ENCODE peak calls at places on chromosomes 4 and X, in nine cellular contexts. S, L, R, F, O, U, X, K and P are unnamed samples.
A peak's percentile ranks its signal among the peaks of the same experiment; 100 is the strongest.

GRCh38 chr4:82491251-82491960 is 61.0 kb downstream of the ENOPH1 start:
- DNase-seq in S (no peak), L (no peak), X (no peak), R (no peak), K (no peak), O (no peak), F (no peak), U (no peak), P (no peak)

GRCh38 chr4:8940792-8941491 is 69.3 kb upstream of the HMX1 start:
- DNase-seq in K (no peak), X (no peak), S (no peak), F (no peak), L (no peak), R (no peak), U (no peak), O (no peak), P (no peak)

GRCh38 chrX:314781-315595 is 3.6 kb downstream of the GTPBP6 start:
- DNase-seq in R (no peak), L (peak; percentile 61), S (no peak), O (no peak), F (no peak), X (no peak), K (no peak), U (no peak), P (no peak)

GRCh38 chr4:26568446-26568994 is 15.4 kb upstream of the TBC1D19 start:
- DNase-seq in R (no peak), S (no peak), O (peak; percentile 96), K (peak; percentile 83), U (peak; percentile 68), F (no peak), X (no peak), L (no peak), P (no peak)

GRCh38 chrX:107451754-107452153 is 2.3 kb downstream of the FRMPD3 start:
- DNase-seq in O (no peak), R (no peak), X (no peak), K (no peak), L (no peak), S (peak; percentile 56), U (no peak), F (no peak), P (no peak)

GRCh38 chr4:73701116-73701515 is 39.3 kb upstream of the CXCL8 start:
- DNase-seq in F (no peak), S (no peak), R (no peak), O (peak; percentile 52), L (no peak), K (no peak), X (no peak), U (no peak), P (no peak)

GRCh38 chr4:20305976-20306375 is 54.3 kb downstream of the SLIT2 start:
- DNase-seq in S (no peak), O (peak; percentile 52), K (no peak), X (no peak), U (no peak), R (no peak), L (no peak), F (no peak), P (no peak)

GRCh38 chr4:25859429-25860148 is 3.2 kb downstream of the SEL1L3 start:
- DNase-seq in X (no peak), L (no peak), R (peak; percentile 6), S (peak; percentile 66), F (no peak), K (no peak), U (no peak), O (peak; percentile 58), P (no peak)

GRCh38 chr4:168840988-168841681 is 168.9 kb downstream of the CBR4 start:
- DNase-seq in O (peak; percentile 24), F (no peak), R (no peak), S (peak; percentile 38), K (no peak), U (no peak), L (no peak), X (no peak), P (no peak)

GRCh38 chr4:76689079-76689817 is 208.7 kb downstream of the SOWAHB start:
- DNase-seq in L (peak; percentile 70), S (peak; percentile 64), X (no peak), O (peak; percentile 52), R (no peak), U (no peak), K (no peak), F (no peak), P (no peak)

GRCh38 chr4:174999407-174999806 is 81.2 kb downstream of the ADAM29 start:
- DNase-seq in L (no peak), U (no peak), O (peak; percentile 5), S (no peak), F (no peak), R (no peak), K (no peak), X (no peak), P (no peak)

GRCh38 chrX:76893930-76894329 is 466.4 kb downstream of the MAGEE1 start:
- DNase-seq in R (no peak), L (no peak), K (no peak), F (no peak), X (no peak), S (no peak), U (no peak), O (no peak), P (no peak)

GRCh38 chrX:68947882-68948605 is 119.2 kb downstream of the EFNB1 start:
- DNase-seq in R (no peak), L (no peak), F (peak; percentile 64), O (peak; percentile 42), X (no peak), S (no peak), U (no peak), K (peak; percentile 17), P (no peak)

GRCh38 chr4:63556332-63556731 is 852.9 kb downstream of the TECRL start:
- DNase-seq in K (no peak), L (no peak), R (no peak), S (no peak), U (no peak), X (no peak), O (no peak), F (no peak), P (no peak)

GRCh38 chrX:150771116-150771515 is 77.9 kb downstream of the MTMR1 start:
- DNase-seq in R (no peak), L (no peak), U (no peak), X (no peak), O (no peak), F (no peak), K (no peak), S (no peak), P (no peak)

GRCh38 chrX:140916891-140917290 is 85.5 kb upstream of the SPANXB1 start:
- DNase-seq in L (no peak), X (no peak), K (no peak), R (no peak), U (no peak), O (no peak), S (no peak), F (no peak), P (no peak)

GRCh38 chr4:52420330-52420729 is 238.8 kb downstream of the USP46 start:
- DNase-seq in O (no peak), X (no peak), L (no peak), F (no peak), R (no peak), U (no peak), K (no peak), S (no peak), P (no peak)

GRCh38 chrX:107731831-107732502 is 43.6 kb downstream of the TSC22D3 start:
- DNase-seq in R (no peak), K (peak; percentile 71), O (peak; percentile 85), U (no peak), X (no peak), F (peak; percentile 92), S (peak; percentile 52), L (peak; percentile 89), P (no peak)

GRCh38 chrX:119734897-119735339 is 23.5 kb upstream of the SOWAHD start:
- DNase-seq in S (peak; percentile 26), X (no peak), L (peak; percentile 68), O (no peak), K (no peak), R (no peak), U (no peak), F (no peak), P (no peak)

GRCh38 chr4:99117876-99118693 is 26.0 kb downstream of the ADH4 start:
- DNase-seq in U (no peak), K (no peak), L (no peak), X (no peak), R (no peak), F (no peak), S (no peak), O (peak; percentile 36), P (no peak)

GRCh38 chr4:151725087-151725486 is 35.7 kb downstream of the GATB start:
- DNase-seq in O (no peak), K (no peak), U (no peak), X (no peak), S (no peak), R (no peak), F (no peak), L (no peak), P (no peak)

GRCh38 chrX:133085785-133086184 is 11.1 kb downstream of the USP26 start:
- DNase-seq in X (no peak), L (no peak), K (no peak), U (no peak), F (no peak), O (no peak), R (no peak), S (no peak), P (no peak)

GRCh38 chr4:158938462-158939044 is 164.3 kb upstream of the RAPGEF2 start:
- DNase-seq in F (no peak), U (no peak), X (no peak), S (peak; percentile 9), K (peak; percentile 72), R (no peak), L (no peak), O (peak; percentile 77), P (no peak)

GRCh38 chr4:103091601-103092223 is 7.9 kb downstream of the BDH2 start:
- DNase-seq in F (no peak), L (no peak), S (peak; percentile 37), R (peak; percentile 11), X (no peak), O (peak; percentile 72), U (peak; percentile 45), K (peak; percentile 52), P (no peak)

GRCh38 chr4:53937918-53938317 is 126.5 kb downstream of the CHIC2 start:
- DNase-seq in F (no peak), U (no peak), R (no peak), X (no peak), L (no peak), K (peak; percentile 40), S (no peak), O (peak; percentile 91), P (no peak)

GRCh38 chr4:173626277-173626676 is 96.2 kb upstream of the HAND2 start:
- DNase-seq in K (no peak), U (no peak), X (no peak), S (no peak), L (no peak), F (no peak), R (no peak), O (no peak), P (no peak)

GRCh38 chrX:48971325-48972213 is at the start of gene KCND1:
- DNase-seq in X (no peak), O (peak; percentile 71), F (no peak), K (peak; percentile 46), U (no peak), R (peak; percentile 9), S (peak; percentile 12), L (peak; percentile 67), P (no peak)